ENCODE peak calls at places on chromosome 3, in five cellular contexts. I, T, C, L and K are unnamed samples. For H3K4me1, the result is how much of the 10 kb centered on the place peaks cover.

GRCh38 chr3:97705739-97706138 is 58.8 kb upstream of the ARL6 start:
- DNase-seq in T (no peak), C (no peak), I (no peak), L (no peak), K (no peak)

GRCh38 chr3:126721246-126721645 is 17.2 kb downstream of the CHCHD6 start:
- DNase-seq in C (no peak), L (no peak), I (peak), T (no peak), K (no peak)

GRCh38 chr3:185216587-185216918 is 37.3 kb downstream of the EHHADH start:
- DNase-seq in L (no peak), I (no peak), T (no peak), C (no peak), K (peak)

GRCh38 chr3:191502583-191502982 is 41.6 kb downstream of the PYDC2 start:
- DNase-seq in C (no peak), L (no peak), I (no peak), T (no peak), K (no peak)

GRCh38 chr3:52441772-52442332 is 3.1 kb downstream of the SEMA3G start:
- DNase-seq in I (peak), C (no peak), T (no peak), L (no peak), K (no peak)

GRCh38 chr3:176663376-176663775 is 533.9 kb downstream of the TBL1XR1 start:
- DNase-seq in I (no peak), T (no peak), C (no peak), L (no peak), K (no peak)

GRCh38 chr3:70833510-70833835 is 521.0 kb upstream of the MDFIC2 start:
- DNase-seq in L (no peak), T (no peak), C (no peak), I (no peak), K (no peak)

GRCh38 chr3:28935141-28935540 is 345.7 kb upstream of the RBMS3 start:
- DNase-seq in I (no peak), T (no peak), C (no peak), L (no peak), K (no peak)

GRCh38 chr3:46545695-46546630 is 20.1 kb downstream of the LRRC2 start:
- DNase-seq in L (no peak), I (no peak), C (no peak), T (no peak), K (no peak)

GRCh38 chr3:113736548-113737089 is 9.4 kb downstream of the NAA50 start:
- DNase-seq in L (no peak), T (peak), C (no peak), I (no peak), K (peak)

GRCh38 chr3:168094877-168095610 is 680 bp downstream of the GOLIM4 start:
- DNase-seq in I (peak), T (peak), L (peak), C (peak), K (peak)

GRCh38 chr3:34256021-34256420 is 457.6 kb downstream of the PDCD6IP start:
- DNase-seq in I (no peak), T (no peak), L (no peak), C (no peak), K (no peak)

GRCh38 chr3:4721511-4721911 is 228.4 kb downstream of the ITPR1 start:
- DNase-seq in L (no peak), I (no peak), T (no peak), C (no peak), K (peak)

GRCh38 chr3:53938645-53939044 is 47.0 kb upstream of the SELENOK start:
- DNase-seq in C (no peak), I (peak), L (no peak), T (peak), K (peak)

GRCh38 chr3:142602630-142603339 is 6.6 kb downstream of the PLS1 start:
- DNase-seq in L (no peak), C (no peak), I (no peak), T (no peak), K (no peak)

GRCh38 chr3:27533718-27534578 is 49.8 kb upstream of the SLC4A7 start:
- DNase-seq in T (peak), C (peak), L (peak), I (peak), K (peak)

GRCh38 chr3:10347648-10348403 is 26.9 kb upstream of the SEC13 start:
- DNase-seq in C (no peak), I (no peak), T (no peak), L (no peak), K (no peak)

GRCh38 chr3:57007513-57008415 is 52.7 kb upstream of the SPATA12 start:
- DNase-seq in T (peak), L (peak), I (peak), C (peak), K (peak)

GRCh38 chr3:10365791-10366190 is 44.9 kb upstream of the SEC13 start:
- DNase-seq in C (no peak), L (no peak), I (no peak), T (peak), K (no peak)

GRCh38 chr3:165919284-165919683 is 82.1 kb upstream of the BCHE start:
- DNase-seq in I (no peak), L (no peak), T (no peak), C (no peak), K (no peak)

GRCh38 chr3:131353016-131353877 is 28.3 kb upstream of the NUDT16 start:
- DNase-seq in I (no peak), L (no peak), T (no peak), C (no peak), K (no peak)
- H3K4me1 ChIP-seq in I (under half), L (under half), T (under half), C (under half), K (under half)

GRCh38 chr3:78398401-78398800 is 1358.5 kb downstream of the ROBO2 start:
- DNase-seq in L (no peak), I (no peak), C (no peak), T (no peak), K (no peak)
- H3K27ac ChIP-seq in L (no peak), I (no peak), C (no peak), T (no peak), K (no peak)

GRCh38 chr3:23461069-23461468 is 257.9 kb downstream of the UBE2E2 start:
- DNase-seq in I (no peak), L (no peak), C (no peak), T (no peak), K (no peak)

GRCh38 chr3:23457697-23458096 is 254.6 kb downstream of the UBE2E2 start:
- DNase-seq in L (no peak), C (no peak), T (no peak), I (no peak), K (no peak)

GRCh38 chr3:23459915-23460546 is 256.9 kb downstream of the UBE2E2 start:
- DNase-seq in T (no peak), C (no peak), L (no peak), I (no peak), K (no peak)

GRCh38 chr3:23455775-23456174 is 252.6 kb downstream of the UBE2E2 start:
- DNase-seq in C (no peak), L (no peak), T (peak), I (no peak), K (no peak)

GRCh38 chr3:23459437-23459836 is 256.3 kb downstream of the UBE2E2 start:
- DNase-seq in T (no peak), I (no peak), L (no peak), C (no peak), K (no peak)
- H3K4me3 ChIP-seq in T (no peak), I (no peak), L (no peak), C (no peak), K (no peak)

GRCh38 chr3:58351920-58352319 is 19.2 kb downstream of the PXK start:
- DNase-seq in I (peak), C (no peak), T (no peak), L (no peak), K (no peak)
- H3K4me1 ChIP-seq in I (under half), C (under half), T (under half), L (under half), K (under half)

DNA sequence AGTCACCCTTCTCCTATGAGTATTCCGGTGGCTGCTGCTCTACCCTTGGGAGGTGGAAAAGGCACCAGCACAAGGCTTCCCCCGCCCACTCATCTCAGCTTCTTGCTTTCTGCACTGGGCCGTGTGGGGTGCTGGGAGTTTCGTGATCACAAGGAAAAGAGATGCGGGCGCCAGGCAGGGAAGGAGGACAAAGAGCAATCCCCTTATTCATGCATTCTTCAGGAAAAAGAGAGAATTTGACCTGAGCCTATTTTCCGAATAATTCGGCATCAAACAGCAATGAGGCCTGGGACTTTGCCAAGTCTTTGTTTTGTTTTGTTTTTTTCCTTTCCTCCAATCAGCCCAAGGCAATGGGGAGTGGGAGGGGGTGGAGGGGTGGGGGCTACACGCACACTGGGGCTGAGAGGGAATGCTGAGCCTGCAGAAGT is 102.1 kb upstream of the LPP start:
- DNase-seq in I (peak), T (peak), C (peak), L (peak), K (no peak)
- H3K27ac ChIP-seq in I (peak), T (no peak), C (peak), L (peak), K (no peak)

GRCh38 chr3:73719877-73720276 is 95.1 kb upstream of the PDZRN3 start:
- DNase-seq in I (no peak), L (no peak), C (no peak), T (peak), K (no peak)
- H3K4me3 ChIP-seq in I (no peak), L (peak), C (peak), T (no peak), K (no peak)